ENCODE peak calls at places on chromosomes 12 and 14, in eight cellular contexts. One of them, this sample, is unnamed.

GRCh38 chr14:51014086-51014485 is 69.8 kb upstream of the PYGL start:
- DNase-seq in HCT116: no peak
- DNase-seq in neural progenitor cell: peak
- DNase-seq in mammary epithelial cell: no peak
- DNase-seq in lung: no peak
- DNase-seq in H9: no peak
- DNase-seq in astrocyte: peak
- DNase-seq in right cardiac atrium: peak
- DNase-seq in this sample: no peak

GRCh38 chr12:8018666-8019581 is 13.6 kb upstream of the FOXJ2 start:
- DNase-seq in neural progenitor cell: peak
- DNase-seq in HCT116: peak
- DNase-seq in mammary epithelial cell: no peak
- DNase-seq in lung: no peak
- DNase-seq in right cardiac atrium: no peak
- DNase-seq in H9: peak
- DNase-seq in astrocyte: no peak
- DNase-seq in this sample: no peak

GRCh38 chr14:72523397-72524157 is 370.3 kb downstream of the DPF3 start:
- DNase-seq in mammary epithelial cell: no peak
- DNase-seq in astrocyte: no peak
- DNase-seq in HCT116: no peak
- DNase-seq in lung: no peak
- DNase-seq in neural progenitor cell: no peak
- DNase-seq in H9: no peak
- DNase-seq in right cardiac atrium: no peak
- DNase-seq in this sample: no peak

GRCh38 chr12:111767362-111768158 is 827 bp downstream of the ALDH2 start:
- DNase-seq in HCT116: peak
- DNase-seq in mammary epithelial cell: no peak
- DNase-seq in right cardiac atrium: no peak
- DNase-seq in H9: no peak
- DNase-seq in astrocyte: peak
- DNase-seq in neural progenitor cell: peak
- DNase-seq in lung: no peak
- DNase-seq in this sample: no peak

GRCh38 chr12:116454950-116455447 is 104.2 kb upstream of the MAP1LC3B2 start:
- DNase-seq in neural progenitor cell: no peak
- DNase-seq in HCT116: peak
- DNase-seq in astrocyte: peak
- DNase-seq in right cardiac atrium: no peak
- DNase-seq in H9: no peak
- DNase-seq in mammary epithelial cell: peak
- DNase-seq in lung: no peak
- DNase-seq in this sample: peak

GRCh38 chr12:47021298-47021697 is 58.1 kb upstream of the PCED1B start:
- DNase-seq in right cardiac atrium: no peak
- DNase-seq in HCT116: peak
- DNase-seq in mammary epithelial cell: peak
- DNase-seq in H9: no peak
- DNase-seq in astrocyte: peak
- DNase-seq in neural progenitor cell: peak
- DNase-seq in lung: no peak
- DNase-seq in this sample: peak

GRCh38 chr12:90037740-90038139 is 329.1 kb upstream of the ATP2B1 start:
- DNase-seq in mammary epithelial cell: no peak
- DNase-seq in right cardiac atrium: no peak
- DNase-seq in lung: no peak
- DNase-seq in H9: no peak
- DNase-seq in HCT116: no peak
- DNase-seq in astrocyte: no peak
- DNase-seq in neural progenitor cell: no peak
- DNase-seq in this sample: no peak

GRCh38 chr12:1056390-1056789 is 65.4 kb downstream of the ERC1 start:
- DNase-seq in astrocyte: no peak
- DNase-seq in mammary epithelial cell: no peak
- DNase-seq in neural progenitor cell: no peak
- DNase-seq in lung: no peak
- DNase-seq in right cardiac atrium: no peak
- DNase-seq in H9: peak
- DNase-seq in HCT116: no peak
- DNase-seq in this sample: no peak

GRCh38 chr14:93909429-93910128 is 17.6 kb upstream of the FAM181A start:
- DNase-seq in HCT116: no peak
- DNase-seq in astrocyte: peak
- DNase-seq in neural progenitor cell: no peak
- DNase-seq in mammary epithelial cell: no peak
- DNase-seq in right cardiac atrium: no peak
- DNase-seq in H9: no peak
- DNase-seq in lung: no peak
- DNase-seq in this sample: no peak

GRCh38 chr14:75132374-75133086 is 5.7 kb upstream of the NEK9 start:
- DNase-seq in H9: peak
- DNase-seq in neural progenitor cell: peak
- DNase-seq in right cardiac atrium: no peak
- DNase-seq in mammary epithelial cell: peak
- DNase-seq in HCT116: peak
- DNase-seq in astrocyte: peak
- DNase-seq in lung: peak
- DNase-seq in this sample: no peak

GRCh38 chr12:104630230-104630670 is 173.5 kb downstream of the CHST11 start:
- DNase-seq in HCT116: no peak
- DNase-seq in lung: no peak
- DNase-seq in astrocyte: no peak
- DNase-seq in neural progenitor cell: peak
- DNase-seq in H9: no peak
- DNase-seq in mammary epithelial cell: no peak
- DNase-seq in right cardiac atrium: no peak
- DNase-seq in this sample: no peak

GRCh38 chr12:118034429-118035193 is 18.1 kb downstream of the RFC5 start:
- DNase-seq in lung: no peak
- DNase-seq in H9: peak
- DNase-seq in HCT116: no peak
- DNase-seq in right cardiac atrium: no peak
- DNase-seq in neural progenitor cell: peak
- DNase-seq in mammary epithelial cell: peak
- DNase-seq in astrocyte: peak
- DNase-seq in this sample: no peak

GRCh38 chr14:104149617-104150141 is 11.3 kb downstream of the KIF26A start:
- DNase-seq in right cardiac atrium: peak
- DNase-seq in mammary epithelial cell: no peak
- DNase-seq in lung: no peak
- DNase-seq in neural progenitor cell: peak
- DNase-seq in astrocyte: peak
- DNase-seq in HCT116: no peak
- DNase-seq in H9: peak
- DNase-seq in this sample: no peak

GRCh38 chr14:104393898-104394605 is 185.5 kb upstream of the C14orf180 start:
- DNase-seq in neural progenitor cell: no peak
- DNase-seq in right cardiac atrium: peak
- DNase-seq in mammary epithelial cell: no peak
- DNase-seq in H9: peak
- DNase-seq in HCT116: no peak
- DNase-seq in astrocyte: no peak
- DNase-seq in lung: peak
- DNase-seq in this sample: no peak

GRCh38 chr14:27427796-27428195 is 830.0 kb upstream of the NOVA1 start:
- DNase-seq in right cardiac atrium: no peak
- DNase-seq in lung: no peak
- DNase-seq in astrocyte: peak
- DNase-seq in mammary epithelial cell: no peak
- DNase-seq in HCT116: no peak
- DNase-seq in neural progenitor cell: no peak
- DNase-seq in H9: no peak
- DNase-seq in this sample: peak

GRCh38 chr14:22338381-22338780 is 250.6 kb downstream of the DAD1 start:
- DNase-seq in lung: no peak
- DNase-seq in mammary epithelial cell: no peak
- DNase-seq in H9: no peak
- DNase-seq in HCT116: no peak
- DNase-seq in right cardiac atrium: no peak
- DNase-seq in neural progenitor cell: no peak
- DNase-seq in astrocyte: no peak
- DNase-seq in this sample: no peak

GRCh38 chr12:46915861-46916260 is 90.1 kb upstream of the SLC38A4 start:
- DNase-seq in neural progenitor cell: no peak
- DNase-seq in right cardiac atrium: no peak
- DNase-seq in lung: no peak
- DNase-seq in HCT116: no peak
- DNase-seq in H9: no peak
- DNase-seq in astrocyte: peak
- DNase-seq in mammary epithelial cell: no peak
- DNase-seq in this sample: no peak

GRCh38 chr12:94263011-94263786 is 114.8 kb downstream of the PLXNC1 start:
- DNase-seq in astrocyte: no peak
- DNase-seq in H9: no peak
- DNase-seq in mammary epithelial cell: no peak
- DNase-seq in right cardiac atrium: peak
- DNase-seq in HCT116: no peak
- DNase-seq in neural progenitor cell: no peak
- DNase-seq in lung: no peak
- DNase-seq in this sample: no peak

GRCh38 chr14:99737956-99738667 is 54.0 kb downstream of the CYP46A1 start:
- DNase-seq in mammary epithelial cell: no peak
- DNase-seq in neural progenitor cell: no peak
- DNase-seq in lung: no peak
- DNase-seq in right cardiac atrium: no peak
- DNase-seq in astrocyte: no peak
- DNase-seq in HCT116: no peak
- DNase-seq in H9: no peak
- DNase-seq in this sample: no peak
- H3K27ac ChIP-seq in mammary epithelial cell: no peak
- H3K27ac ChIP-seq in neural progenitor cell: no peak
- H3K27ac ChIP-seq in lung: peak
- H3K27ac ChIP-seq in right cardiac atrium: peak
- H3K27ac ChIP-seq in astrocyte: no peak
- H3K27ac ChIP-seq in HCT116: peak
- H3K27ac ChIP-seq in H9: no peak
- H3K27ac ChIP-seq in this sample: no peak

GRCh38 chr12:128833418-128833817 is 9.7 kb upstream of the SLC15A4 start:
- DNase-seq in astrocyte: no peak
- DNase-seq in H9: no peak
- DNase-seq in right cardiac atrium: no peak
- DNase-seq in lung: no peak
- DNase-seq in HCT116: no peak
- DNase-seq in neural progenitor cell: no peak
- DNase-seq in mammary epithelial cell: no peak
- DNase-seq in this sample: no peak

GRCh38 chr12:128829870-128830504 is 6.2 kb upstream of the SLC15A4 start:
- DNase-seq in right cardiac atrium: no peak
- DNase-seq in H9: no peak
- DNase-seq in neural progenitor cell: no peak
- DNase-seq in lung: no peak
- DNase-seq in astrocyte: no peak
- DNase-seq in HCT116: no peak
- DNase-seq in mammary epithelial cell: no peak
- DNase-seq in this sample: no peak

GRCh38 chr12:128825845-128826244 is 2.1 kb upstream of the SLC15A4 start:
- DNase-seq in lung: no peak
- DNase-seq in right cardiac atrium: no peak
- DNase-seq in neural progenitor cell: no peak
- DNase-seq in HCT116: no peak
- DNase-seq in astrocyte: no peak
- DNase-seq in H9: no peak
- DNase-seq in mammary epithelial cell: no peak
- DNase-seq in this sample: no peak

GRCh38 chr12:128827724-128828123 is 4.0 kb upstream of the SLC15A4 start:
- DNase-seq in mammary epithelial cell: no peak
- DNase-seq in astrocyte: no peak
- DNase-seq in neural progenitor cell: no peak
- DNase-seq in lung: no peak
- DNase-seq in right cardiac atrium: no peak
- DNase-seq in H9: no peak
- DNase-seq in HCT116: no peak
- DNase-seq in this sample: no peak

DNA sequence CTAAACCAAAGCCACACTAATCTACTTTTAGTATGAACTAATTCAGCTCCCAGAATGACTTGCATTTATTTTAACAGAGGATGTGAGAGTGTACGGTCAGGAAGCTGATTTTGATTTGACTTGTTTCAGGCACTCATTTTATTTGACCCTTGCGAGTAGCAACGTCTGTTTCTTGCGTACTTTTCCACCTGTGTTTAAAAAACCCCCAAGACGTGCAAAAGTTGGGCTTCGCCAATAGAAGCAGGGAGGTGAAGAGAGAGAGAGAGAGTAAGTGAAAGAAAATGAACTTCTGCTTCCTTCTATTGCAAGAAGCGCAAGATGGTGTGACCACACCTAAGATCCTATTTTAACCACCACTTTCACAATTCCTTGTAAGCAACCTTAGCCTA is 6.7 kb upstream of the SLC15A4 start:
- DNase-seq in H9: no peak
- DNase-seq in mammary epithelial cell: no peak
- DNase-seq in right cardiac atrium: no peak
- DNase-seq in astrocyte: no peak
- DNase-seq in HCT116: no peak
- DNase-seq in neural progenitor cell: no peak
- DNase-seq in lung: no peak
- DNase-seq in this sample: no peak
- H3K27ac ChIP-seq in H9: no peak
- H3K27ac ChIP-seq in mammary epithelial cell: no peak
- H3K27ac ChIP-seq in right cardiac atrium: no peak
- H3K27ac ChIP-seq in astrocyte: no peak
- H3K27ac ChIP-seq in HCT116: no peak
- H3K27ac ChIP-seq in neural progenitor cell: no peak
- H3K27ac ChIP-seq in lung: no peak
- H3K27ac ChIP-seq in this sample: no peak

GRCh38 chr12:124685689-124685993 is 118.2 kb upstream of the NCOR2 start:
- DNase-seq in astrocyte: no peak
- DNase-seq in lung: no peak
- DNase-seq in neural progenitor cell: no peak
- DNase-seq in HCT116: no peak
- DNase-seq in H9: no peak
- DNase-seq in right cardiac atrium: no peak
- DNase-seq in mammary epithelial cell: peak
- DNase-seq in this sample: no peak
- H3K27ac ChIP-seq in astrocyte: peak
- H3K27ac ChIP-seq in lung: peak
- H3K27ac ChIP-seq in neural progenitor cell: no peak
- H3K27ac ChIP-seq in HCT116: no peak
- H3K27ac ChIP-seq in H9: no peak
- H3K27ac ChIP-seq in right cardiac atrium: peak
- H3K27ac ChIP-seq in mammary epithelial cell: peak
- H3K27ac ChIP-seq in this sample: peak

DNA sequence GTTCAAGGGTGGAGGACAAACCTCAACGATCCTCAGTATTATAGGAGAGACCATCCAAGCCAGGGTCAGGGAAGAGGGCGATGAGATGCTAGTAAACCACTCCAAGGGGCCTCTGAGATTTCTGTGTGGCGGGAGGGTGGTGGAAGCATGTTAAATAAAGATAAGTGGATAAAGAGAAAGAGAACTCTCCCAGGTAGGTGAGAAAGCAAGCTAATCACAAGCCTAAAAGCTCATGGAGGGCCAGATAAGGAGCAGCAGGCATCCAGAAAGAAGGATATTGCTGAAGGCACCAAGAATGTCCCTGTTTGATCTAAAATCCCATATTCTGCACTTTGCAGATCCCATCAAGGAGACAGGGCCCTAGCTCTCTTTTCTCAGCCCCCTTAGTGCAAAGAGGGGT is 48.3 kb upstream of the PARP11 start:
- DNase-seq in astrocyte: no peak
- DNase-seq in neural progenitor cell: no peak
- DNase-seq in HCT116: no peak
- DNase-seq in lung: no peak
- DNase-seq in mammary epithelial cell: no peak
- DNase-seq in right cardiac atrium: no peak
- DNase-seq in H9: no peak
- DNase-seq in this sample: no peak
- H3K27ac ChIP-seq in astrocyte: no peak
- H3K27ac ChIP-seq in neural progenitor cell: no peak
- H3K27ac ChIP-seq in HCT116: no peak
- H3K27ac ChIP-seq in lung: no peak
- H3K27ac ChIP-seq in mammary epithelial cell: no peak
- H3K27ac ChIP-seq in right cardiac atrium: no peak
- H3K27ac ChIP-seq in H9: no peak
- H3K27ac ChIP-seq in this sample: no peak